ENCODE peak calls at places on chromosomes 12 and 14, in five cellular contexts. A, T, R, J and G are unnamed samples.

GRCh38 chr12:5661820-5662219 is 229.9 kb downstream of the NTF3 start:
- DNase-seq in A (peak; percentile 37), T (no peak), R (no peak), J (no peak), G (no peak)

GRCh38 chr12:46383654-46384450 is 11.3 kb upstream of the SLC38A2 start:
- DNase-seq in A (peak; percentile 92), T (peak; percentile 94), R (peak; percentile 68), J (peak; percentile 84), G (peak; percentile 95)

GRCh38 chr12:98912401-98912800 is 267.3 kb downstream of the APAF1 start:
- DNase-seq in A (no peak), T (no peak), R (no peak), J (no peak), G (no peak)

GRCh38 chr12:80709811-80710726 is 2.6 kb downstream of the MYF6 start:
- DNase-seq in A (peak; percentile 19), T (no peak), R (no peak), J (no peak), G (no peak)

GRCh38 chr12:77231548-77231947 is 166.2 kb upstream of the E2F7 start:
- DNase-seq in A (peak; percentile 10), T (peak; percentile 39), R (no peak), J (no peak), G (peak; percentile 75)

GRCh38 chr12:93571854-93572711 is at the start of gene SOCS2:
- DNase-seq in A (peak; percentile 63), T (peak; percentile 60), R (no peak), J (peak; percentile 20), G (peak; percentile 65)

GRCh38 chr12:6387541-6387940 is 3.6 kb downstream of the LTBR start:
- DNase-seq in A (no peak), T (no peak), R (no peak), J (no peak), G (no peak)

GRCh38 chr14:36293824-36294223 is 26.6 kb downstream of the MBIP start:
- DNase-seq in A (peak; percentile 12), T (no peak), R (no peak), J (no peak), G (no peak)

GRCh38 chr14:87233266-87233665 is 759.7 kb downstream of the GALC start:
- DNase-seq in A (no peak), T (no peak), R (peak; percentile 48), J (no peak), G (no peak)

GRCh38 chr12:128245106-128245505 is 21.9 kb upstream of the TMEM132C start:
- DNase-seq in A (no peak), T (no peak), R (no peak), J (no peak), G (no peak)

GRCh38 chr14:24095196-24096068 is 1.3 kb downstream of the PCK2 start:
- DNase-seq in A (peak; percentile 83), T (peak; percentile 89), R (no peak), J (peak; percentile 84), G (peak; percentile 43)

GRCh38 chr14:79442776-79443175 is 768.5 kb downstream of the DIO2 start:
- DNase-seq in A (no peak), T (no peak), R (no peak), J (no peak), G (no peak)

GRCh38 chr14:77184396-77185092 is 2.9 kb downstream of the TMEM63C start:
- DNase-seq in A (peak; percentile 65), T (no peak), R (no peak), J (no peak), G (no peak)

DNA sequence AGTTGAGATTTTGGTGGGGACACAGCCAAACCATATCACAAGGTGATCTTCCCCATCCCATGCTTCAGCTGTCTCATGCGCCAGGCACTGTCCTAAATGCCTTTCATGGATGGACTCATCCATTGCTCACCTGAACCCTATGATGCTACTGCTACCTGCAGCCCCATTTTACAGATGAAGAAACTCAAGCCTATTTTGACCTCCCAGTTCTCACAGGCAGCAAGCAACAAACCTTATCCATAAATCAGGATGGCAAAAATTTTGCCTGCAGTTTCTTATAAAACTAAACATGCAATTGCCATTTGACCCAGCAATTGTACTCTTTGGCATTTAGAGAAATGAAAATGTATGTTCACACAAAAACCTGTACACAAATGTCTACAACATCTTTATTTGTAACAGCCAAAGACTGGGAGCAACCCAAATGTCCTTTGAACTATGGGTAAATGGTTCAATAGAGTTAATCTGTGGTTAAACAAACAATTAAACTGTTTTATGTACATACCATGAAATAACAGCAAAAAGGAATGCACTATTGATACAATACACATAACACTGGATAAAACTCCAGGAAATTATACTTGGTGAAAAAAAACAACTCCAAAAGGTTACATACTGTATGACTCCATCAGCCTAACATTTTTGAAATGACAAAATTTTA is 2.6 kb downstream of the NT5DC3 start:
- DNase-seq in A (no peak), T (no peak), R (no peak), J (no peak), G (no peak)
- H3K9me3 ChIP-seq in A (no peaks in the 10 kb centered on the region), T (no peaks in the 10 kb centered on the region), R (no peaks in the 10 kb centered on the region), J (no peaks in the 10 kb centered on the region), G (no peaks in the 10 kb centered on the region)

DNA sequence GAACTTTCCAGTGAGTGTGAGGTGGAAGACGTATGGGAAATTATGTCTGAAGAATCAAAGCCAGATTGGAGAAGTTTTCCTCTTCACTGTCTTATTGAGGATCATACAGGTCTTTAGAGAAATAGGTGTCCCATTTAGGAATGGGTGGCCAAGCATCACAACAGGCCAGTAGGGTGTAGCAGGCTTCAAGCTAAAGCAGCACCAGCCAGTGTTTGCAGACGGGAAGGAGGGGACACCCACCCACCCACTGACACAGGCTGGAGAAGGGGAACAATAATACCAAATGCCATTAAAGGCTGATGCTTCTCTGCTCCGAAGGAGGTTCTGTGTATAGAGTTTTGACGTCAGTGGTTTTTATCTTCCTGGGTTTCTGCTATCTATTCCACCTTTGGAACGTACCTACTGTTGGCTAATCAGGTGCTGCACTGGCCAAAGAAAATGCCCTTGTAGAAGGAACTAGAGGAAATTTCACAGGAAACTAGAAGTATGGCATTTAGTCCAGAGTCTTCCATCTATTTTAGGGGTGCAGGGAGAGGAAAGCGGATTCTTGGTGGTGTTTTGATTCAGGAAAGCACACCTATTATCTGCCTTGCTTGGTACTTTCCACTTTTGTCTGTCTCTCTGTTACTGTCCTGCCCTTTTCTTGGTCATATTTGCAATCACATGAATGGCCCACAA is 1.9 kb downstream of the SRRM4 start:
- DNase-seq in A (no peak), T (no peak), R (no peak), J (no peak), G (no peak)
- H3K4me1 ChIP-seq in A (no peaks in the 10 kb centered on the region), T (no peaks in the 10 kb centered on the region), R (no peaks in the 10 kb centered on the region), J (no peaks in the 10 kb centered on the region), G (no peaks in the 10 kb centered on the region)

DNA sequence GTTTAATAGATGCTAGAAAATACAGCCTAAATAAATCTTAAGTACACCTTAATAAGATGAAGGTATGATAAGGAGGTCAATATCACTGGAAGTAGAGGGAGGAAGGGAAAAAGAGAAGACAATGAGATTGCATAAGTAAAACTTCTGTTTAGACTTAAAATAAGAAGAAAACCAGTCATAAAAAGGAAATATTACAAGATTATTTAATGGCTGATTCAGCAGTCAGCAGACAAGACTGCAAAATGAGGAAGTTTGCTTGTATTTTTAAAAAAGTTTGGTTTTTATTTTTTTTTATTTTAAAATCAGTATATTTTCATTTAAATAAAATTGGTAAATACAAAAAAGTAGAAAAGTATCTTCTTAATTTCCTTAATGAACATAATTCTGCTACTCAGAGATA is 3.2 kb downstream of the SLC38A6 start:
- DNase-seq in A (no peak), T (no peak), R (peak; percentile 11), J (no peak), G (no peak)
- H3K4me3 ChIP-seq in A (no peak overlapping the region), T (no peak overlapping the region), R (no peak overlapping the region), J (no peak overlapping the region), G (no peak overlapping the region)

GRCh38 chr14:104396682-104397470 is 182.7 kb upstream of the C14orf180 start:
- DNase-seq in A (no peak), T (no peak), R (no peak), J (no peak), G (no peak)
- H3K9me3 ChIP-seq in A (no peaks in the 10 kb centered on the region), T (no peaks in the 10 kb centered on the region), R (peaks cover 4% of the 10 kb centered on the region), J (peaks cover 11% of the 10 kb centered on the region), G (no peaks in the 10 kb centered on the region)

DNA sequence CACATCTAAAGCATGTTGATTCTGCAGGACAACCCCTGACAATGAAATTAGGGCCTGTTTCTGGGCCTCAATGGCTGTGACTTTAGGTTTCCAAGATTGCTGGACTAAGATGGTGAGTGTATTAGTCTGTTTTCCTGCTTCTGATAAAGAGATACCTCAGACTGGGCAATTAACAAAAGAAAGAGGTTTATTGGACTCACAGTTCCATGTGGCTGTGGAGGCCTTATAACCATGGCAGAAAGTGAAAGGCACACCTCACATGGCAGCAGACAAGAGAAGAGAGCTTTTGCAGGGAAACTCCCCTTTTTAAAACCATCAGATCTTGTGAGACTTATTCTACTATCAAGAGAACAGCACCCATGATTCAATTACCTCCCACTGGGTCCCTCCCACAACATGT is 10.6 kb downstream of the IL22 start:
- DNase-seq in A (no peak), T (no peak), R (no peak), J (no peak), G (no peak)
- H3K4me1 ChIP-seq in A (peaks cover 24% of the 10 kb centered on the region), T (no peaks in the 10 kb centered on the region), R (peaks cover 23% of the 10 kb centered on the region), J (peaks cover 11% of the 10 kb centered on the region), G (no peaks in the 10 kb centered on the region)

GRCh38 chr12:26853303-26854027 is 20.5 kb upstream of the ITPR2 start:
- DNase-seq in A (peak; percentile 76), T (peak; percentile 66), R (no peak), J (peak; percentile 72), G (peak; percentile 52)
- H3K4me3 ChIP-seq in A (no peak overlapping the region), T (peak overlapping the region; percentile 9), R (no peak overlapping the region), J (no peak overlapping the region), G (no peak overlapping the region)

GRCh38 chr12:132291402-132292175 is 37.8 kb downstream of the GALNT9 start:
- DNase-seq in A (no peak), T (no peak), R (no peak), J (no peak), G (no peak)

GRCh38 chr12:132292328-132293319 is 36.8 kb downstream of the GALNT9 start:
- DNase-seq in A (no peak), T (no peak), R (no peak), J (no peak), G (no peak)

GRCh38 chr12:132296063-132296462 is 33.3 kb downstream of the GALNT9 start:
- DNase-seq in A (no peak), T (no peak), R (no peak), J (no peak), G (no peak)

GRCh38 chr12:132294121-132295034 is 35.0 kb downstream of the GALNT9 start:
- DNase-seq in A (no peak), T (no peak), R (no peak), J (no peak), G (no peak)

DNA sequence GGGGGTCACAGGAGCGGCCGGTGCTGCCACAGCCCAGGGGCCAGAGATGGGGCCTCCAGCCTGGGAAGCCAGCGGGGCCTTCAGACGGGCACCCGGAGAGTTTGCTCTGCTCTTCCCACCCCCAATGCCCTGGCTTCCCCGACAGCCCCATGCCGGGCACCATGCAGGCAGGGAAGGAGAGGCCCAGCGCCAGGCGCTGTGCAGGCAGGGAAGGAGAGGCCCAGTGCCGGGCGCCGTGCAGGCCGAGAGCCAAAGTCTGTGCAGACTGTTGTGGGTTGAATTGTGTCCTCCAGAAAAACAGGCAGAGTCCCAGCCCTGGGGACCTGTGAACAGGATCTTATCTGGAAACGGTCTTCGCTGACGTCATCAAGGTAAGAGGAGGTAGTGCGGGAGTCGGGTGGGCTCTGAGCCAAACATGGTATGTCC is 34.3 kb downstream of the GALNT9 start:
- DNase-seq in A (no peak), T (no peak), R (no peak), J (no peak), G (no peak)
- H3K9me3 ChIP-seq in A (no peaks in the 10 kb centered on the region), T (no peaks in the 10 kb centered on the region), R (no peaks in the 10 kb centered on the region), J (no peaks in the 10 kb centered on the region), G (no peaks in the 10 kb centered on the region)